ENCODE peak calls at places on chromosomes 13 and 19, in six cellular contexts. W, Z, C, D, J and E are unnamed samples.

GRCh38 chr19:41187884-41188279 is 5.1 kb upstream of the CYP2S1 start:
- DNase-seq in W (no peak), Z (no peak), C (no peak), D (no peak), J (no peak), E (no peak)

GRCh38 chr19:52453324-52454094 is at the start of gene ZNF578:
- DNase-seq in W (peak), Z (peak), C (peak), D (peak), J (peak), E (peak)

GRCh38 chr19:14003279-14004051 is 2.7 kb downstream of the RFX1 start:
- DNase-seq in W (no peak), Z (no peak), C (no peak), D (no peak), J (no peak), E (no peak)

GRCh38 chr19:35142531-35143230 is 374 bp upstream of the FXYD7 start:
- DNase-seq in W (peak), Z (peak), C (peak), D (peak), J (peak), E (no peak)

GRCh38 chr19:9673912-9674668 is 810 bp downstream of the ZNF562 start:
- DNase-seq in W (no peak), Z (no peak), C (peak), D (no peak), J (no peak), E (no peak)

GRCh38 chr19:44530777-44531176 is 1.3 kb upstream of the CEACAM20 start:
- DNase-seq in W (no peak), Z (no peak), C (peak), D (no peak), J (no peak), E (no peak)

GRCh38 chr19:50510121-50510670 is 795 bp downstream of the JOSD2 start:
- DNase-seq in W (no peak), Z (no peak), C (peak), D (no peak), J (no peak), E (no peak)

GRCh38 chr13:89061821-89062220 is 1390.7 kb downstream of the SLITRK5 start:
- DNase-seq in W (no peak), Z (no peak), C (no peak), D (no peak), J (no peak), E (no peak)